ENCODE peak calls at places on chromosomes 7 and 10, in seven cellular contexts. W is left ventricle myocardium inferior, D is fibroblast of lung, I is right atrium auricular region, P is kidney epithelial cell, X is fibroblast of the aortic adventitia, S is psoas muscle. Y is an unnamed sample.
A peak's percentile ranks its signal among the peaks of the same experiment; 100 is the strongest.

GRCh38 chr10:73848821-73849489 is 25.4 kb downstream of the CAMK2G start:
- DNase-seq in W (peak; percentile 85), P (peak; percentile 14), D (peak; percentile 79), I (peak; percentile 87), X (peak; percentile 84), S (peak; percentile 86), Y (no peak)

GRCh38 chr7:51467384-51468017 is 150.9 kb upstream of the COBL start:
- DNase-seq in I (no peak), D (no peak), W (no peak), X (no peak), S (no peak), P (no peak), Y (no peak)

GRCh38 chr7:20352573-20353304 is 22.0 kb downstream of the ITGB8 start:
- DNase-seq in X (peak; percentile 75), I (no peak), S (no peak), D (peak; percentile 56), W (no peak), P (peak; percentile 77), Y (peak; percentile 89)

GRCh38 chr7:126185959-126186580 is 1066.7 kb downstream of the GRM8 start:
- DNase-seq in D (no peak), I (no peak), X (no peak), S (no peak), W (no peak), P (no peak), Y (no peak)

GRCh38 chr7:22196429-22196828 is 160.5 kb downstream of the RAPGEF5 start:
- DNase-seq in X (no peak), I (no peak), S (no peak), P (no peak), W (no peak), D (no peak), Y (no peak)

GRCh38 chr7:80147543-80148376 is 13.1 kb downstream of the GNAI1 start:
- DNase-seq in D (peak; percentile 93), X (peak; percentile 90), P (no peak), I (no peak), W (no peak), S (no peak), Y (no peak)

GRCh38 chr7:88291401-88292173 is 15.1 kb downstream of the STEAP4 start:
- DNase-seq in I (no peak), P (no peak), W (no peak), S (no peak), X (no peak), D (no peak), Y (no peak)

GRCh38 chr10:119205926-119206602 is 1.3 kb upstream of the GRK5 start:
- DNase-seq in I (peak; percentile 85), X (no peak), P (no peak), W (peak; percentile 83), D (no peak), S (peak; percentile 76), Y (no peak)

GRCh38 chr10:42488416-42488815 is 150.0 kb downstream of the ZNF33B start:
- DNase-seq in W (no peak), X (peak; percentile 16), P (no peak), I (no peak), D (peak; percentile 39), S (no peak), Y (peak; percentile 39)

GRCh38 chr7:75702515-75702914 is 36.2 kb downstream of the HIP1 start:
- DNase-seq in D (no peak), S (no peak), P (no peak), I (no peak), X (no peak), W (no peak), Y (no peak)

GRCh38 chr7:1663243-1663642 is 6.8 kb upstream of the ELFN1 start:
- DNase-seq in D (no peak), P (no peak), X (no peak), I (no peak), W (no peak), S (no peak), Y (no peak)
- H3K4me3 ChIP-seq in D (no peak overlapping the region), P (no peak overlapping the region), X (no peak overlapping the region), I (no peak overlapping the region), W (no peak overlapping the region), S (no peak overlapping the region), Y (no peak overlapping the region)

DNA sequence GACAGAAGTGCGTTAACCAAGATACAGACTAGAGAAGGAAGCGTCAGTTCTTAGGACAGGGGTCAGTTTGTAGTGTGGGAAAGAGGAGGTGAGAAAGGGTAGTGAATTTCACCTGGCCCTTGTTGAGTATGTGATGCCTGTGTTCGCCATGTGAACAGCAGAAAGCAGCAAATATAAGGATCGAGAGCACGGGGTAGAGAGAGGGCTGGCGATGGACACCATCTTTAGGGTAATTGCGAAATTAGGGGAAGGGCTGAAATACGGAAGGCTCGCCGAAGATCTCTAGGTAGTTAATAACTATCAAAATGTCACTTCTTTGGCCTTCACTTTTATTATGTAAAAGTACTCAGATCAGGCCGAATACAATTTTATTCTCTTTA is 6.2 kb upstream of the MEST start:
- DNase-seq in D (no peak), S (no peak), P (no peak), W (no peak), X (no peak), I (no peak), Y (no peak)
- H3K4me3 ChIP-seq in D (no peak overlapping the region), S (peak overlapping the region; percentile 57), P (no peak overlapping the region), W (peak overlapping the region; percentile 68), X (no peak overlapping the region), I (peak overlapping the region; percentile 37), Y (no peak overlapping the region)

DNA sequence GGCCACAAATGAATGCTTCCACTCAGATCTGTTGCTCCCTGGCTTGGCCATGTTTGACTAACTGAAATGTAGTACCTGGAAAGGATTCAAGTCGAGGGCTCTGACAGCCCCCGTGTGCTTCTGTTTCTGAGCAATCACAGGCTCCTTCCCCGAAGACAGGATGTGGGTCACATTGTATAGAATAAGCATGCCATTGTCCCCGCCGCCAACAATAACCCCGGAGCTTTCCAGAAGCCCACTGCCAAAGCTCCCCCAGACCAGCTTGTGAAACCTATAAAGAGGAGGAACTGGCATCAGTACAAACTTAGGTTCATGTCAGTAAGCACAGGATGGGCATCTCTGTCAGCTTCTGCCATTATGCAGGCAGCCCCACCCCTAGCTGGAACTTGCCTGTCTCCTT is 10.4 kb downstream of the SEC31B start:
- DNase-seq in S (no peak), W (no peak), I (no peak), X (no peak), P (no peak), D (no peak), Y (no peak)
- H3K4me3 ChIP-seq in S (no peak overlapping the region), W (no peak overlapping the region), I (no peak overlapping the region), X (no peak overlapping the region), P (no peak overlapping the region), D (no peak overlapping the region), Y (no peak overlapping the region)

DNA sequence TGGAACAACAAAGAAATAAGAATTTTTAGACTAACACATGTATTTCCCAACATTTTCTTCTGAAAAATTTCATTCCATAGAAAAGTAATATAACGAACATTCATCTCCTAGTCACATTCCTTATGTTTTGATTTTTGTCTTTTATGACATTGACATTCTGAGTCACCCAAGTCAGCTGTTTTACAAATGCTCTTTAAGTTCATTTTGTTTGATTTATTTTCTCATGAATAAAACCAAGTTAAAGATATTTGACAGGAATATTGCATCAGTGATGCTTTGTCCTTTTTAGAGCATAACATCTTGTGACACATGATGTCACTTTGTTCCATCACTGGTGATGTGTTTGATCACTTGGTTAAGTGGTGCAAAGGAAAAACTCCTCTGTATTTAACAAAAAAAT is 48.4 kb downstream of the HGF start:
- DNase-seq in I (no peak), W (no peak), S (no peak), X (no peak), D (peak; percentile 32), P (no peak), Y (no peak)
- H3K4me3 ChIP-seq in I (no peak overlapping the region), W (no peak overlapping the region), S (no peak overlapping the region), X (no peak overlapping the region), D (no peak overlapping the region), P (no peak overlapping the region), Y (no peak overlapping the region)

GRCh38 chr10:131978366-131978765 is 3.4 kb downstream of the BNIP3 start:
- DNase-seq in X (no peak), S (no peak), D (no peak), W (no peak), I (no peak), P (no peak), Y (no peak)
- H3K4me3 ChIP-seq in X (no peak overlapping the region), S (no peak overlapping the region), D (no peak overlapping the region), W (no peak overlapping the region), I (no peak overlapping the region), P (no peak overlapping the region), Y (peak overlapping the region; percentile 93)

DNA sequence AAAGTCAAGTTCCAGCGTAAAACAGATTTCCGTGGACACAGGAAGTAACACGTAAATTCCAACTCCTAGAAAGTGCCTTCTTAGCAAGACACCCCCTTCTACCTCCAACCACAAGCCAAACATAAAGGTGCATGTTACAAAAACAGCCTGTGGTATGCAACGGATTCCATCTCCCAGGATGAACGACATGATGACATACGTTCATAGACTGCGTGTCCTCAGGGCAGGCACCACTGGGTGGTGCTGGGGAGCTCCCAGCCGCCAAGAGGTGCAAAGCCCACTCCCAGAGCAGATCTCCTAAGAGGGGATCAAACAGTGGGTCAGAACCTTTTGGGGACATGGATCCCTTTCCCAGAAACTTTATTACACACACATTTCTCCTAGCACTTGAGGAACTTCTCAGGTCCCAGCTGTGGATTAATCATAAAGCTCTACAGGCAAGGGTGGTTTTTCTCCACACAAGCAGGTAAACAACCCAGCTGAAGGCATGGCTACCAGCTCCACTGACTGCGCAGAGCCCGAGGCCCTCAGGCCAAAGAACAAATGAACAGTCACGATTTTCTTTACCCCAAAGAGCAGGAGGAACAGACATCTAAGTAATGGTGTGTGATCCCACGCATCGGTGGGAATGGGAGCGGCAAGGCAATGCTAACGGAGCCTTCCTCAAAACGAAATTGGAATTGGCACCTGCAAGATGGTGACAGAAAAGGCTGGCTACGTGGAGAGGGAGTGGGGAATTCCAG is 13.8 kb downstream of the PSAP start:
- DNase-seq in X (no peak), D (no peak), S (no peak), I (no peak), W (no peak), P (no peak), Y (no peak)
- H3K4me3 ChIP-seq in X (no peak overlapping the region), D (no peak overlapping the region), S (peak overlapping the region; percentile 47), I (no peak overlapping the region), W (peak overlapping the region; percentile 26), P (no peak overlapping the region), Y (peak overlapping the region; percentile 13)

GRCh38 chr7:150854066-150855000 is 2.0 kb downstream of the AOC1 start:
- DNase-seq in D (no peak), I (peak; percentile 54), W (no peak), S (no peak), P (no peak), X (no peak), Y (no peak)
- H3K4me3 ChIP-seq in D (no peak overlapping the region), I (no peak overlapping the region), W (no peak overlapping the region), S (no peak overlapping the region), P (no peak overlapping the region), X (no peak overlapping the region), Y (no peak overlapping the region)

GRCh38 chr10:28668363-28669226 is 8.7 kb upstream of the BAMBI start:
- DNase-seq in P (no peak), D (peak; percentile 20), X (peak; percentile 31), W (peak; percentile 41), I (no peak), S (peak; percentile 51), Y (no peak)
- H3K4me3 ChIP-seq in P (peak overlapping the region; percentile 46), D (peak overlapping the region; percentile 65), X (peak overlapping the region; percentile 65), W (peak overlapping the region; percentile 65), I (peak overlapping the region; percentile 34), S (peak overlapping the region; percentile 61), Y (peak overlapping the region; percentile 76)

GRCh38 chr7:2773608-2774007 is 70.5 kb downstream of the GNA12 start:
- DNase-seq in X (no peak), D (no peak), P (no peak), I (no peak), S (no peak), W (no peak), Y (no peak)
- H3K4me3 ChIP-seq in X (no peak overlapping the region), D (no peak overlapping the region), P (no peak overlapping the region), I (no peak overlapping the region), S (no peak overlapping the region), W (no peak overlapping the region), Y (no peak overlapping the region)

Y was measured in epithelial cell of proximal tubule.